ENCODE peak calls at places on chromosomes 6 and 20, in seven cellular contexts. V is astrocyte of the spinal cord, H is brain microvascular endothelial cell, W is heart left ventricle, J is fibroblast of pulmonary artery, S is choroid plexus epithelial cell, M is GM06990. X is an unnamed sample.

GRCh38 chr6:154428892-154429291 is 72.3 kb upstream of the IPCEF1 start:
- DNase-seq in V (no peak), H (no peak), W (no peak), J (no peak), S (no peak), M (no peak), X (no peak)

GRCh38 chr6:36387440-36388303 is at the start of gene ETV7:
- DNase-seq in V (no peak), H (no peak), W (no peak), J (peak), S (no peak), M (peak), X (no peak)

GRCh38 chr6:31122803-31123706 is 2.8 kb upstream of the CDSN start:
- DNase-seq in V (peak), H (peak), W (peak), J (peak), S (peak), M (no peak), X (no peak)

GRCh38 chr20:62944746-62945145 is 6.8 kb downstream of the GID8 start:
- DNase-seq in V (no peak), H (no peak), W (no peak), J (no peak), S (no peak), M (no peak), X (no peak)

GRCh38 chr20:23641936-23642751 is 4.4 kb upstream of the CST3 start:
- DNase-seq in V (peak), H (peak), W (no peak), J (peak), S (peak), M (no peak), X (peak)

GRCh38 chr6:15922510-15923307 is 206.2 kb upstream of the MYLIP start:
- DNase-seq in V (peak), H (peak), W (no peak), J (peak), S (peak), M (no peak), X (no peak)

GRCh38 chr6:106547053-106547414 is 82.3 kb downstream of the RTN4IP1 start:
- DNase-seq in V (no peak), H (no peak), W (no peak), J (peak), S (peak), M (no peak), X (no peak)

GRCh38 chr6:113184291-113184690 is 672.9 kb upstream of the MARCKS start:
- DNase-seq in V (peak), H (peak), W (no peak), J (peak), S (peak), M (no peak), X (no peak)

GRCh38 chr6:52183131-52183530 is 3.0 kb upstream of the IL17A start:
- DNase-seq in V (no peak), H (no peak), W (no peak), J (no peak), S (no peak), M (no peak), X (no peak)

GRCh38 chr6:729646-730320 is 36.8 kb upstream of the EXOC2 start:
- DNase-seq in V (no peak), H (no peak), W (no peak), J (no peak), S (no peak), M (no peak), X (no peak)

GRCh38 chr20:1376007-1376406 is 16.8 kb downstream of the FKBP1A start:
- DNase-seq in V (no peak), H (no peak), W (no peak), J (no peak), S (no peak), M (no peak), X (no peak)

GRCh38 chr6:70686548-70687133 is 19.0 kb downstream of the SMAP1 start:
- DNase-seq in V (peak), H (peak), W (no peak), J (peak), S (peak), M (no peak), X (no peak)

GRCh38 chr6:155264704-155265320 is 999 bp downstream of the CLDN20 start:
- DNase-seq in V (no peak), H (no peak), W (no peak), J (no peak), S (no peak), M (no peak), X (no peak)

GRCh38 chr6:138264372-138264880 is 46.1 kb upstream of the PBOV1 start:
- DNase-seq in V (no peak), H (no peak), W (no peak), J (no peak), S (no peak), M (no peak), X (no peak)

GRCh38 chr6:144259988-144260387 is 25.1 kb upstream of the UTRN start:
- DNase-seq in V (no peak), H (no peak), W (no peak), J (peak), S (no peak), M (no peak), X (no peak)

GRCh38 chr20:3111507-3111906 is 27.0 kb upstream of the AVP start:
- DNase-seq in V (no peak), H (no peak), W (no peak), J (no peak), S (no peak), M (no peak), X (no peak)

GRCh38 chr20:21028921-21029320 is 77.2 kb downstream of the LINC00237 start:
- DNase-seq in V (no peak), H (no peak), W (no peak), J (no peak), S (no peak), M (no peak), X (no peak)

GRCh38 chr20:21028436-21028835 is 77.7 kb downstream of the LINC00237 start:
- DNase-seq in V (no peak), H (no peak), W (no peak), J (no peak), S (no peak), M (no peak), X (no peak)

GRCh38 chr20:21031666-21032065 is 74.5 kb downstream of the LINC00237 start:
- DNase-seq in V (no peak), H (no peak), W (no peak), J (no peak), S (no peak), M (no peak), X (no peak)

GRCh38 chr20:21027569-21027968 is 78.6 kb downstream of the LINC00237 start:
- DNase-seq in V (no peak), H (no peak), W (no peak), J (no peak), S (no peak), M (no peak), X (no peak)

DNA sequence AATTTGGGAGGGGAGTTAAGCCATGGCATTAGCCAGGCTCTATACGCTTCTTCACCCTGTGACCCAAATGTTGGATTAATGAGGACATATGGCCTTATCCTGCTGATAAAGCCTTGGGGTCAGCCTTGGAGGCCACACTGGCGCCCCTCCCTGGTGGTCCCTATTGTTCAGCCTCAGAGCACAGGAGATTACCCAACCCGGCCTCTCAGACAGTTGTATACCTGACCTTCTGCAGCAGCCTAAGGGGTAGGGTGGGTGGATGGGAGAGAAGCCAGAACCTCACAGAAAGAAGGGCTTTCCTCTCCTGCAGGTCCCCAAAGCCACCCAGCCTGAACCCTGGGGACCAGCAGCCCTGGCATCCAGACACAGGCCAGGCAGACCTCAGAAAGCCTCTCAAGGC is 76.8 kb downstream of the LINC00237 start:
- DNase-seq in V (no peak), H (no peak), W (no peak), J (no peak), S (no peak), M (no peak), X (no peak)
- TF ChIP-seq CTCF in V (no peak), H (no peak), W (no peak), J (no peak), S (no peak), M (no peak), X (no peak)

GRCh38 chr6:117829594-117830319 is 77.3 kb upstream of the SLC35F1 start:
- DNase-seq in V (peak), H (peak), W (no peak), J (peak), S (peak), M (peak), X (no peak)
- H3K4me3 ChIP-seq in V (peak), H (peak), W (no peak), J (peak), S (peak), M (no peak), X (peak)

GRCh38 chr6:27174958-27175357 is 72.5 kb upstream of the PRSS16 start:
- DNase-seq in V (no peak), H (no peak), W (no peak), J (no peak), S (no peak), M (no peak), X (no peak)

GRCh38 chr6:27178860-27179259 is 68.6 kb upstream of the PRSS16 start:
- DNase-seq in V (no peak), H (no peak), W (no peak), J (no peak), S (no peak), M (no peak), X (no peak)

GRCh38 chr6:27176096-27176495 is 71.4 kb upstream of the PRSS16 start:
- DNase-seq in V (peak), H (peak), W (no peak), J (peak), S (peak), M (no peak), X (no peak)

GRCh38 chr6:27178001-27178730 is 69.3 kb upstream of the PRSS16 start:
- DNase-seq in V (peak), H (peak), W (peak), J (peak), S (peak), M (no peak), X (peak)

DNA sequence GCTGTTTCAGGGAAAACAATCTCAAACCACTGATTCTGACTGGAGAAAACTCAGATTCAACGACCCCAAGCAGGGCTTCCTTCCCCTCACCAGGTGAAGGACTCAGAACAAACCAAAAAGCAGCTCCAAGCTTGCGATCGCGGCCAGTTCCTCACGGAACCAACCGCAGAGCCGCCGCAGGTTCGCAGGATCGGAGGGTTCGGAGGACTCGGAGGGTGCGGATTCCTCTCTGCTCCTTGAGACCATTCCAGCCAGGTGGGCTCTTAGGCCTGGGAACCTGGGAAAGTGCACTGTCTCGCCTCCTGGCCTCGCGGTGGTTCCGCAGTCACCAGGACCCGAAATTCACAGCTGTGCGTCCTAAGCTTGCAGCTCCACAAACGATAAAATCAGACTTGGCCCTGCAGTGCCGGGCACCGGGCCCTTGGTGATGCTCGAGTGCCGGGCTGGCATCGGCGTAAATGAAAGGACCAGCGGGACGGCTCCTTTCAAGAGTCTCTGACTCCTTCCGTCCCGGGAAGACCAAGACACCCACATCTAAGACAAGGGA is 70.0 kb upstream of the PRSS16 start:
- DNase-seq in V (peak), H (peak), W (peak), J (peak), S (peak), M (peak), X (peak)
- TF ChIP-seq CTCF in V (peak), H (peak), W (peak), J (peak), S (peak), M (peak), X (peak)

GRCh38 chr6:110331816-110332215 is 26.3 kb downstream of the METTL24 start:
- DNase-seq in V (no peak), H (no peak), W (peak), J (no peak), S (no peak), M (no peak), X (no peak)

GRCh38 chr6:110328231-110328630 is 29.9 kb downstream of the METTL24 start:
- DNase-seq in V (peak), H (peak), W (no peak), J (peak), S (peak), M (no peak), X (no peak)

GRCh38 chr6:110329348-110329728 is 28.8 kb downstream of the METTL24 start:
- DNase-seq in V (no peak), H (no peak), W (no peak), J (no peak), S (no peak), M (no peak), X (no peak)

GRCh38 chr6:110331383-110331782 is 26.8 kb downstream of the METTL24 start:
- DNase-seq in V (no peak), H (no peak), W (no peak), J (no peak), S (no peak), M (no peak), X (no peak)

DNA sequence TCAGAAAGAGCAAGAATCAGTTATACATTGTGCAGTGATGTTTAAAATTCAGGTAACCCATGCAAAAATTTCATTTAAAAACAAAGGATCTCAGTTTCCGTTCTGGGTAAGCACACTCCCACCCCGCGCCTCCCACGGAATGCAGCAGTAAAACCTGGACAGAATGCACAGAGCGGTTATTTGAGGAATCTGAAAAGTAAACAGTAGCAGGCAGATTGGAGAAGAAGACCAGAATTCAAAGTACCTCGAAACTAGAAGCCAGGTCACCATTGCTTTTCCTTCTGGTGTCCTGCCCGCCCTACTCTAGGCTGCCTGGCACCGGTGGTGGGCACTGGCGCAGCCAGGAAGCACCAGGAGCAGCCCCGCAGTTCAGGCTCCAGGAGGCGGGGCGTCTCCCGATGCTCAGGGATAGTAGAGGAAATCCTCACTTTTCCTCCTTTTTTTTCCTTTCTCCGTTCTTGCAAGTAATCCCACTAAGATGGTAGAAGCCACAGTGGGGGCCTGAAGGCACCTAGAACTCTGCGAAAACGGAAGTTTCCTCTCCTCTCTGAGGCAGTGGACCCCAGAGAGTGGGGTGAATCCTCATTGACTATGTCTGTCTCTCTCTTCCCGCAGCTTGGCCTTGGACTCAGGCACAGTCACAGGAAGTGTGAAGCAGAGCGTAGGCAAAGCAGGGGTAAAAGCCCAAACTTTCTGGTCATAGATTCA is 28.3 kb downstream of the METTL24 start:
- DNase-seq in V (no peak), H (peak), W (no peak), J (peak), S (peak), M (no peak), X (no peak)
- H3K4me3 ChIP-seq in V (no peak), H (peak), W (no peak), J (no peak), S (peak), M (no peak), X (peak)

DNA sequence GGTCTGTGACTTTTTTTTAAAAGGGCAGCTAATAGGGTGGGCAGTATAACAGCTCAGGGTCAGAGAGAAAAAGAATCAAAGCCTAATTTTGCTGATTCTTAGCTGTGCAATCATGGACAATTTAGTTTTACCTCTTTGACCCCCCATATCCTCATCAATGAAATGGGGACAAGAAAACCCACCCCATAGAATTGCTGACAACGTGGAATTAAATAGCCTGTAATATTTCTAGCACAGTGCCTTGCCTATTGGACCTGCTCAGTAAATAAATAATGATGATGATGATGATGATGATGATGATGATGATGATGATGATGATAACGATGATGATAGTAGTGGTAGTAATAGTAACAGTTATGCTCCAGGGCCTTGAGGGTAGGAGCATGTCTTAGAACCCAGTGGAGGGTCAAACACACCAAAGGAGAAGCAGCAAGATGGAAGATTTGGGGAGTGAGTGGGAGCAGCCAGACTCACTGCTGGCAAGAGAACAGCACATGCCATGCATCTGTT is 166.8 kb upstream of the LRFN2 start:
- DNase-seq in V (no peak), H (no peak), W (no peak), J (no peak), S (no peak), M (no peak), X (no peak)
- TF ChIP-seq CTCF in V (no peak), H (no peak), W (no peak), J (no peak), S (no peak), M (no peak), X (no peak)

DNA sequence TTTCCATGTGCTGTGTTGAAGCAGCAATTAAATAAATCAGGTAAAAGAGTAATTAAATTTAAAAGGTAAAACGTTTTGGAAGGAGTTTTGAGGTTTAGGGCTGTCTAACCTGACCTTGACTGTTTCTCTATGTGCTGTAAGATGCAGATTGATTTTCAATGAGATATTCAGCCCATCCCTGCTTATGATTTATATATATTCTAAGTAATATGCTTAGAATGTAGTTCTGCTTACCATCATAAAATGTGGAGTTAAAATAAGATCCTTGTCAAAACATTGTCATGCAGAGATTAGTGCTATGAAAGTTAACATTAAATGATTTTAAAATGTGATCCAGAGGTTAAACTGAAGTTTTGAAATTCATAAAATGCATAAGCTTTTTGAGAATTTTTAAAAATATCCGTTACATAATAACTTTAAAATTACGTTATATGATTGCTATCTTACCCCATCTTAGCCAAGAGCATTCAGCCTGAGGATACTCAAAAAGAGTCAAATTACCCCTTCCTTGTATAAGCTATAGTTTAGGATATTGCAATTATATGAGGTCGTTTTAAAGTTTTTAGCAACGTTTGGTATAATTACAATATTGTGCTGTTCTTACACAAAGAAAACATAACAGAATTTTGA is 122.5 kb downstream of the MTHFD1L start:
- DNase-seq in V (no peak), H (no peak), W (no peak), J (no peak), S (no peak), M (no peak), X (no peak)
- H3K4me3 ChIP-seq in V (no peak), H (no peak), W (no peak), J (no peak), S (no peak), M (no peak), X (no peak)

GRCh38 chr6:33312361-33313104 is 1.3 kb downstream of the TAPBP start:
- DNase-seq in V (peak), H (peak), W (peak), J (peak), S (peak), M (peak), X (no peak)
- TF ChIP-seq CTCF in V (no peak), H (no peak), W (no peak), J (no peak), S (no peak), M (no peak), X (no peak)

GRCh38 chr6:24949020-24949569 is 13.3 kb upstream of the RIPOR2 start:
- DNase-seq in V (no peak), H (no peak), W (no peak), J (no peak), S (no peak), M (peak), X (no peak)
- H3K4me3 ChIP-seq in V (no peak), H (no peak), W (no peak), J (no peak), S (no peak), M (no peak), X (no peak)

GRCh38 chr6:122772724-122773123 is 6.8 kb upstream of the FABP7 start:
- DNase-seq in V (no peak), H (no peak), W (no peak), J (no peak), S (no peak), M (no peak), X (no peak)

GRCh38 chr6:122766256-122766655 is 13.3 kb upstream of the FABP7 start:
- DNase-seq in V (no peak), H (no peak), W (no peak), J (no peak), S (no peak), M (no peak), X (no peak)

GRCh38 chr6:122775975-122776374 is 3.5 kb upstream of the FABP7 start:
- DNase-seq in V (no peak), H (no peak), W (no peak), J (no peak), S (no peak), M (no peak), X (no peak)

DNA sequence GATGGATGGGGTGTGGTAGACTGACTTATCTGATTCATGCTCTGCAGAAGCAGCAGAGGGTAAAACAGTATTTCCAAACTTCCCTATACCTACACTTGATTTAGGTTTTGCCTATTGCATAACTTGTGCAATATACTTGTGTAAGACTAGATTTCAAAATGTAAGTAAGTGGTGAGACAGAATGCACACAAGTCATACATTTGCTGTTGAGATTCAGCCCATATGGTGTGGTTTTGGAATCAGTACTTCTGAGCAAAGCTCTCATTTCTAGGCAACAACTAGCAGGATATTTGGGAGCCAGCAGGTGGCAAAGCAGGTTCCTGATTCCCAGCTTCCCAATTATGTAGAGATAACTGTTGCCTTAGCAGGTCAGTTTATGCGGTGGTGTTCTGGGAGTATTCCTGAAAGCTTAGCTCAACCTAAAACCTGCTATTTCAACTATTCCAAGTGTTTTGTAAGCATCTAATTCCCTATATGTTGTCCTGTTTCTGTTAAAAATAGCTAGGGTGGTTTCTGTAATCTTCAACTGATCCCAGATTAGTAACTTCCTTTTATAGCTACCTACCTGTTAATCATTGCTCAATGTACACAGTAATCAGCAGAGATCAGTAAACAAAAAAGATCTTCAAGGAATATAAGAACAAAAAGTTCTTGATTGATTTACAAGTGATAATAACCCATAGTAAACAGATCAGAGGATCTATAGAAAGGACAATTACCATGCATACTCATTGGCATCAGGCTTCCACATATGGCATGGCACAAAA is 8.5 kb upstream of the FABP7 start:
- DNase-seq in V (no peak), H (no peak), W (no peak), J (no peak), S (no peak), M (no peak), X (no peak)
- TF ChIP-seq CTCF in V (no peak), H (no peak), W (no peak), J (no peak), S (no peak), M (no peak), X (peak)